ENCODE peak calls at places on chromosomes 4 and X, in eight cellular contexts. V, J, U, X, L, O, Q and K are unnamed samples.

GRCh38 chrX:119981286-119982070 is 37.9 kb upstream of the NKAP start:
- DNase-seq in V (no peak), J (peak), U (peak), X (peak), L (peak), O (no peak), Q (no peak), K (no peak)

GRCh38 chrX:115553171-115553570 is 7.8 kb upstream of the PLS3 start:
- DNase-seq in V (no peak), J (no peak), U (peak), X (no peak), L (no peak), O (no peak), Q (no peak), K (no peak)

GRCh38 chrX:55111578-55112254 is 22.9 kb downstream of the PAGE2 start:
- DNase-seq in V (no peak), J (no peak), U (no peak), X (no peak), L (no peak), O (no peak), Q (no peak), K (no peak)

GRCh38 chr4:8409271-8410065 is 31.1 kb downstream of the ACOX3 start:
- DNase-seq in V (peak), J (peak), U (no peak), X (no peak), L (no peak), O (no peak), Q (no peak), K (peak)

GRCh38 chr4:620201-620600 is 5.2 kb upstream of the PDE6B start:
- DNase-seq in V (no peak), J (no peak), U (no peak), X (no peak), L (no peak), O (peak), Q (no peak), K (no peak)

GRCh38 chr4:165580379-165580905 is 201.6 kb downstream of the CPE start:
- DNase-seq in V (no peak), J (peak), U (no peak), X (peak), L (peak), O (no peak), Q (no peak), K (no peak)

GRCh38 chr4:106694232-106694631 is 325.7 kb upstream of the GIMD1 start:
- DNase-seq in V (no peak), J (no peak), U (no peak), X (no peak), L (no peak), O (no peak), Q (no peak), K (no peak)

GRCh38 chr4:144658908-144659307 is 13.0 kb downstream of the HHIP start:
- DNase-seq in V (no peak), J (peak), U (no peak), X (no peak), L (no peak), O (no peak), Q (no peak), K (no peak)

GRCh38 chr4:37988670-37989069 is 28.5 kb downstream of the PTTG2 start:
- DNase-seq in V (no peak), J (no peak), U (no peak), X (no peak), L (no peak), O (no peak), Q (no peak), K (no peak)

GRCh38 chr4:15938182-15938581 is 358 bp downstream of the FGFBP1 start:
- DNase-seq in V (no peak), J (no peak), U (peak), X (no peak), L (no peak), O (no peak), Q (no peak), K (no peak)

GRCh38 chr4:99090511-99090910 is 1.9 kb upstream of the ADH5 start:
- DNase-seq in V (no peak), J (peak), U (no peak), X (no peak), L (no peak), O (no peak), Q (no peak), K (no peak)

GRCh38 chr4:99087887-99088484 is 602 bp downstream of the ADH5 start:
- DNase-seq in V (peak), J (peak), U (peak), X (no peak), L (peak), O (peak), Q (peak), K (peak)

GRCh38 chr4:99088485-99089365 is at the start of gene ADH5:
- DNase-seq in V (peak), J (peak), U (peak), X (no peak), L (peak), O (peak), Q (peak), K (peak)

GRCh38 chr4:99091174-99091573 is 2.6 kb upstream of the ADH5 start:
- DNase-seq in V (no peak), J (no peak), U (no peak), X (no peak), L (no peak), O (no peak), Q (no peak), K (no peak)
- H3K4me3 ChIP-seq in V (no peak), J (peak), U (peak), X (no peak), L (no peak), O (peak), Q (peak), K (no peak)

DNA sequence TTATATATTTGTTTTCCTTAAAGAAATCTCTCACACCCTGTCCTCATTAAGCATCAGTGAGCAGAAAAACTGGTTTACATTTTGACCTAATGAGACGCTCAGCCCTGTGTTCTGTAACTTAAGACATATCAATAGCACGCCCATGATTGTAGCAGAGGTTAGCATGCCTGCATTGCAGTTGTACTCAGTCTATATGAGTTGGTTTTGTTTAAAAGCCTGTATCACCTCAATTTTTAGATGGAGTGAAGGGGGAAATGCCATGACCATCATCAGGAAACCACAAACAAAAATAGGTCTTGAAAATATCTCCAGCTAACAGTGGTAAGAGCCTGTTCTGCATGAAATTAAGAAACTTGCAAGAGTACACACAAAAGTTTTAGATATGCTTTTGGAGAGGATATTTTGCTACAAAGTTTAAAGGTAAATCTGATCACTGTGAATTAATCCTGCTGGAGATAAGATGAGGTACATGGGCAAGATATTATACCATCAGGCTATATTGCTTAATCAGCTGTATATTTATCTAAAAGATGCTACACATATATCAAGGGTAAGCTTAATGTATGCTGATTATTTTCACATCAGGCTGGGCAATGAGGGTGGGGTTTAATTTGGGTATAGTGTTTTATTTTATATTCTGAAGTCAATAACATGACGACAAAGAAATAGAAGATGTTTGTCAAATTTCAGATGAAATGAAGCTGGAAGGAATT is 13.1 kb upstream of the COQ2 start:
- DNase-seq in V (no peak), J (no peak), U (no peak), X (no peak), L (no peak), O (no peak), Q (no peak), K (no peak)
- TF ChIP-seq CTCF in V (no peak), J (no peak), U (no peak), X (no peak), L (no peak), O (no peak), Q (no peak), K (no peak)

GRCh38 chr4:9785926-9786325 is 4.5 kb downstream of the DRD5 start:
- DNase-seq in V (no peak), J (no peak), U (no peak), X (no peak), L (no peak), O (no peak), Q (no peak), K (no peak)

GRCh38 chr4:9782136-9782436 is 652 bp downstream of the DRD5 start:
- DNase-seq in V (no peak), J (no peak), U (no peak), X (no peak), L (no peak), O (no peak), Q (no peak), K (no peak)

DNA sequence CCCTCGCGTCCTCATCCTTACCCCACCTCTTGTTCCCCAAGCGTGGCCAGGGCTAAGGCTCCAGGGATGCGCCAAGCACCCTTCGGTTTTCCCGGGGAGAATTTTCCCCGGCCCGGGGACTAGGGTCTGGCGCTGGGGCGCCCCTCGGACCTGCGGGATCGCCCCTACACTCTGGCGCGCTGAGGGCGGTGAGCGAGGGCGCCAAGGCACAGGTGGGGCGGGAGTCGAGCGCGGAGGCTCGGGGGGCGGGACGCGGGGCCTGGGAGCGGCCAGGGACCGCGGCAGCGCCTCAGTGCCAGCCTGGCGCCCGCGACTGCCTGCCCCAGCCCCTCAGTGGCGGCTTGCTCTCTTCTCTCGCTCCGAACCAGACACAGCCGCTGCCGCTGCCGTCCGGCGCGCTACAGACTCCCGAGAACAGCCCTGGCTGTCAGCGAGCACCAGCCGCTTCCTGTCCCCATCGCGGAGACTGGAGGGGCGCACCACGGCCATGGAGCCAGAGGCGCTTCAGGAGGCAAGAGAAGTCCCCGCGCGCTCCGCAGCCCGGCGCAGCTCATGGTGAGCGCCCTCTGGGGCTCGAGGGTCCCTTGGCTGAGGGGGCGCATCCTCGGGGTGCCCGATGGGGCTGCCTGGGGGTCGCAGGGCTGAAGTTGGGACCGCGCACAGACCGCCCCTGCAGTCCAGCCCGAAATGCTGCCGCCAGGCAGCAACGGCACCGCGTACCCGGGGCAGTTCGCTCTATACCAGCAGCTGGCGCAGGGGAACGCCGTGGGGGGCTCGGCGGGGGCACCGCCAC is at the start of gene DRD5:
- DNase-seq in V (no peak), J (no peak), U (peak), X (no peak), L (peak), O (no peak), Q (no peak), K (peak)
- H3K4me3 ChIP-seq in V (no peak), J (no peak), U (peak), X (no peak), L (peak), O (no peak), Q (no peak), K (no peak)

DNA sequence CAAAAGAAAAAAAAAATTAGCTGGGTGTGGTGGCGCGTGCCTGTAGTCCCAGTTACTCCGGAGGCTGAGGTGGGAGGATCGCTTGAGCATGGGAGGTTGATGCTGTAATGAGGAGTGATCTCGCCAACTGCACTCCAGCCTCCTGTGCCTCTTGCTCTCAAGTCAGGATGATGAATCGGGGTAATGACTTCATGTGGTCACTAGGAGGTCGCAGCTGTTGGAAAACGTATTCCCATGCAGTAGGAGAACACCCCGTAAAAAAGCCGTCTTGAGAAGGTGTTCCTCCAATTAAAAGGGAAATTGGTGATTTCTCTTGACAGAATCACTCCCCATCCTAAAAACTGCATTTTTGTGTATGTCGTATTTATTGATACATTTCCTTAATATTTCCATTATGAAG is 2.2 kb downstream of the CCNB3 start:
- DNase-seq in V (no peak), J (no peak), U (no peak), X (no peak), L (no peak), O (no peak), Q (no peak), K (no peak)
- TF ChIP-seq CTCF in V (no peak), J (no peak), U (no peak), X (no peak), L (no peak), O (no peak), Q (no peak), K (no peak)

GRCh38 chr4:173669460-173670179 is 139.6 kb upstream of the HAND2 start:
- DNase-seq in V (no peak), J (no peak), U (no peak), X (no peak), L (peak), O (no peak), Q (no peak), K (no peak)
- H3K4me3 ChIP-seq in V (no peak), J (no peak), U (no peak), X (no peak), L (no peak), O (no peak), Q (no peak), K (no peak)